ENCODE peak calls at places on chromosomes 13 and 19, in seven cellular contexts. One of them, this sample, is unnamed.

GRCh38 chr13:52842440-52842839 is 6.0 kb downstream of the PCDH8 start:
- DNase-seq in A549: no peak
- DNase-seq in lower leg skin: no peak
- DNase-seq in breast epithelium: no peak
- DNase-seq in body of pancreas: no peak
- DNase-seq in Peyer's patch: no peak
- DNase-seq in tibial nerve: no peak
- DNase-seq in this sample: no peak

GRCh38 chr13:72194531-72194930 is 327.5 kb upstream of the DACH1 start:
- DNase-seq in body of pancreas: peak; percentile 38
- DNase-seq in Peyer's patch: no peak
- DNase-seq in A549: no peak
- DNase-seq in breast epithelium: peak; percentile 54
- DNase-seq in tibial nerve: no peak
- DNase-seq in lower leg skin: no peak
- DNase-seq in this sample: no peak

GRCh38 chr13:36509369-36509768 is 77.1 kb downstream of the CCNA1 start:
- DNase-seq in breast epithelium: no peak
- DNase-seq in A549: no peak
- DNase-seq in body of pancreas: no peak
- DNase-seq in tibial nerve: no peak
- DNase-seq in Peyer's patch: no peak
- DNase-seq in lower leg skin: no peak
- DNase-seq in this sample: no peak

GRCh38 chr13:38008636-38009035 is 139.1 kb upstream of the TRPC4 start:
- DNase-seq in Peyer's patch: no peak
- DNase-seq in A549: no peak
- DNase-seq in tibial nerve: peak; percentile 23
- DNase-seq in lower leg skin: no peak
- DNase-seq in body of pancreas: peak; percentile 12
- DNase-seq in breast epithelium: no peak
- DNase-seq in this sample: no peak

GRCh38 chr13:34750078-34750703 is 191.9 kb upstream of the NBEA start:
- DNase-seq in tibial nerve: no peak
- DNase-seq in body of pancreas: peak; percentile 27
- DNase-seq in A549: no peak
- DNase-seq in lower leg skin: no peak
- DNase-seq in Peyer's patch: no peak
- DNase-seq in breast epithelium: no peak
- DNase-seq in this sample: no peak

GRCh38 chr19:9144920-9145319 is 4.7 kb downstream of the ZNF317 start:
- DNase-seq in Peyer's patch: no peak
- DNase-seq in A549: peak; percentile 31
- DNase-seq in lower leg skin: no peak
- DNase-seq in body of pancreas: no peak
- DNase-seq in breast epithelium: no peak
- DNase-seq in tibial nerve: no peak
- DNase-seq in this sample: no peak

GRCh38 chr19:10112037-10112751 is 701 bp downstream of the P2RY11 start:
- DNase-seq in Peyer's patch: peak; percentile 35
- DNase-seq in lower leg skin: no peak
- DNase-seq in tibial nerve: no peak
- DNase-seq in breast epithelium: no peak
- DNase-seq in body of pancreas: no peak
- DNase-seq in A549: peak; percentile 50
- DNase-seq in this sample: no peak

GRCh38 chr19:8641908-8642547 is 11.6 kb downstream of the NFILZ start:
- DNase-seq in lower leg skin: peak; percentile 24
- DNase-seq in body of pancreas: peak; percentile 45
- DNase-seq in A549: peak; percentile 68
- DNase-seq in tibial nerve: peak; percentile 24
- DNase-seq in breast epithelium: no peak
- DNase-seq in Peyer's patch: no peak
- DNase-seq in this sample: no peak

GRCh38 chr13:64529874-64530485 is 2700.2 kb downstream of the PCDH9 start:
- DNase-seq in A549: peak; percentile 4
- DNase-seq in lower leg skin: no peak
- DNase-seq in Peyer's patch: no peak
- DNase-seq in breast epithelium: no peak
- DNase-seq in body of pancreas: no peak
- DNase-seq in tibial nerve: no peak
- DNase-seq in this sample: peak; percentile 2

GRCh38 chr13:73635166-73635787 is 498.9 kb downstream of the KLF12 start:
- DNase-seq in A549: no peak
- DNase-seq in body of pancreas: no peak
- DNase-seq in breast epithelium: no peak
- DNase-seq in lower leg skin: no peak
- DNase-seq in tibial nerve: no peak
- DNase-seq in Peyer's patch: no peak
- DNase-seq in this sample: no peak

GRCh38 chr19:45340232-45340898 is at the start of gene KLC3:
- DNase-seq in A549: no peak
- DNase-seq in tibial nerve: no peak
- DNase-seq in body of pancreas: peak; percentile 61
- DNase-seq in lower leg skin: no peak
- DNase-seq in breast epithelium: no peak
- DNase-seq in Peyer's patch: no peak
- DNase-seq in this sample: peak; percentile 62

GRCh38 chr13:39266426-39266825 is 228.2 kb downstream of the NHLRC3 start:
- DNase-seq in breast epithelium: no peak
- DNase-seq in A549: no peak
- DNase-seq in Peyer's patch: no peak
- DNase-seq in body of pancreas: no peak
- DNase-seq in tibial nerve: no peak
- DNase-seq in lower leg skin: no peak
- DNase-seq in this sample: no peak

GRCh38 chr19:5321851-5322681 is 18.5 kb downstream of the PTPRS start:
- DNase-seq in Peyer's patch: peak; percentile 22
- DNase-seq in lower leg skin: no peak
- DNase-seq in body of pancreas: no peak
- DNase-seq in tibial nerve: no peak
- DNase-seq in breast epithelium: no peak
- DNase-seq in A549: no peak
- DNase-seq in this sample: peak; percentile 79

DNA sequence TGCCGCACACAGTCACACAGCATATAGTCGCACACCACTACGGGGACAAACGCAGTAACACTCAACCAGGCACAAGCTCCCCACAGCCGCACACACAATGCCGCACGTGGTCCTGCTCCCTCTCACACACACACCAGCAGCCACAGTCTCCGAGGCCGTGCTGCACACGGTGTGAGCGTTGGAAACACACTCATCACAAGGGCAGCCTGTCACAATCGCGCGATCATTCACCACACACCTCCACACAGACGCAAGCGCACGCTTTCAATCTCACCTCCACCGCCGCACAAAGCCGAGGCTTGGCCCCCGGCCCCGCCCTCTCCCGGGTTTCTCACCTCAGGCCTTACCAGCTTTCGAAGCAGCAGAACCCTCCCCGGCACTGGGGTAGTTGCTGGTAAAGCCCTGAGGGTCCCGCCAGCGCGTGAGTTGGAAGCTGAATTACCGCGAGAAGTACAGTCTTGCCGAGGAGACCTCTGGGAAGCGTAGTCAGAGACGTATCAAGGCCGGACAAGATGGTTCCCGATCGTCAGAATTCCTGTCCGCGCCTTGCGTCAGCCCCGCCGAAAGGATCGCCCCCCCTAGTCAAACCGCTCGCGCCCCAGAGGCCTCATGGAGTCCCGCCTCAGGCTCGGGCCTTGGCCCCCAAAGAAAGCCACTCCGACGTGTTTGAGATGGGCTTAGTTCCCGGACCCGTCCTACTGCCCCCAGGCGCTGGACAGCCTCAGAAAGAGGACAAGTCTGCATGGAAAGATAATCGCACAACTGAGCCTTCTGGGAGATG is at the start of gene ZNF566:
- DNase-seq in lower leg skin: peak; percentile 91
- DNase-seq in body of pancreas: peak; percentile 95
- DNase-seq in tibial nerve: peak; percentile 87
- DNase-seq in Peyer's patch: peak; percentile 94
- DNase-seq in breast epithelium: peak; percentile 90
- DNase-seq in A549: peak; percentile 100
- DNase-seq in this sample: peak; percentile 79
- TF ChIP-seq POLR2A in lower leg skin: no peak
- TF ChIP-seq POLR2A in body of pancreas: peak; percentile 71
- TF ChIP-seq POLR2A in tibial nerve: peak; percentile 24
- TF ChIP-seq POLR2A in Peyer's patch: peak; percentile 36
- TF ChIP-seq POLR2A in breast epithelium: peak; percentile 17
- TF ChIP-seq POLR2A in A549: peak; percentile 67
- TF ChIP-seq POLR2A in this sample: peak; percentile 69

GRCh38 chr13:113815151-113816058 is 48.5 kb downstream of the GAS6 start:
- DNase-seq in lower leg skin: no peak
- DNase-seq in breast epithelium: no peak
- DNase-seq in Peyer's patch: no peak
- DNase-seq in A549: no peak
- DNase-seq in body of pancreas: no peak
- DNase-seq in tibial nerve: peak; percentile 49
- DNase-seq in this sample: no peak
- TF ChIP-seq POLR2A in lower leg skin: no peak
- TF ChIP-seq POLR2A in breast epithelium: no peak
- TF ChIP-seq POLR2A in Peyer's patch: no peak
- TF ChIP-seq POLR2A in A549: no peak
- TF ChIP-seq POLR2A in body of pancreas: peak; percentile 9
- TF ChIP-seq POLR2A in tibial nerve: no peak
- TF ChIP-seq POLR2A in this sample: peak; percentile 84

GRCh38 chr19:15354557-15355296 is 22.4 kb upstream of the BRD4 start:
- DNase-seq in A549: no peak
- DNase-seq in breast epithelium: no peak
- DNase-seq in lower leg skin: no peak
- DNase-seq in body of pancreas: no peak
- DNase-seq in Peyer's patch: no peak
- DNase-seq in tibial nerve: no peak
- DNase-seq in this sample: no peak
- TF ChIP-seq POLR2A in A549: no peak
- TF ChIP-seq POLR2A in breast epithelium: no peak
- TF ChIP-seq POLR2A in lower leg skin: no peak
- TF ChIP-seq POLR2A in body of pancreas: no peak
- TF ChIP-seq POLR2A in Peyer's patch: no peak
- TF ChIP-seq POLR2A in tibial nerve: no peak
- TF ChIP-seq POLR2A in this sample: no peak

GRCh38 chr19:43765109-43765876 is 10.5 kb upstream of the SMG9 start:
- DNase-seq in breast epithelium: no peak
- DNase-seq in Peyer's patch: peak; percentile 80
- DNase-seq in tibial nerve: peak; percentile 21
- DNase-seq in lower leg skin: peak; percentile 71
- DNase-seq in A549: peak; percentile 95
- DNase-seq in body of pancreas: peak; percentile 58
- DNase-seq in this sample: no peak
- TF ChIP-seq POLR2A in breast epithelium: no peak
- TF ChIP-seq POLR2A in Peyer's patch: no peak
- TF ChIP-seq POLR2A in tibial nerve: no peak
- TF ChIP-seq POLR2A in lower leg skin: no peak
- TF ChIP-seq POLR2A in A549: no peak
- TF ChIP-seq POLR2A in body of pancreas: no peak
- TF ChIP-seq POLR2A in this sample: peak; percentile 70

GRCh38 chr13:32247887-32248286 is 67.3 kb downstream of the ZAR1L start:
- DNase-seq in breast epithelium: no peak
- DNase-seq in A549: no peak
- DNase-seq in body of pancreas: no peak
- DNase-seq in tibial nerve: no peak
- DNase-seq in Peyer's patch: no peak
- DNase-seq in lower leg skin: no peak
- DNase-seq in this sample: no peak

GRCh38 chr13:32245555-32245954 is 69.6 kb downstream of the ZAR1L start:
- DNase-seq in lower leg skin: no peak
- DNase-seq in body of pancreas: no peak
- DNase-seq in A549: no peak
- DNase-seq in breast epithelium: no peak
- DNase-seq in Peyer's patch: no peak
- DNase-seq in tibial nerve: no peak
- DNase-seq in this sample: no peak

GRCh38 chr13:32252812-32253440 is 62.2 kb downstream of the ZAR1L start:
- DNase-seq in A549: no peak
- DNase-seq in body of pancreas: no peak
- DNase-seq in Peyer's patch: no peak
- DNase-seq in tibial nerve: no peak
- DNase-seq in breast epithelium: no peak
- DNase-seq in lower leg skin: no peak
- DNase-seq in this sample: no peak

GRCh38 chr13:32246468-32246867 is 68.7 kb downstream of the ZAR1L start:
- DNase-seq in body of pancreas: peak; percentile 58
- DNase-seq in A549: peak; percentile 69
- DNase-seq in tibial nerve: peak; percentile 50
- DNase-seq in breast epithelium: no peak
- DNase-seq in lower leg skin: peak; percentile 32
- DNase-seq in Peyer's patch: peak; percentile 34
- DNase-seq in this sample: peak; percentile 17

DNA sequence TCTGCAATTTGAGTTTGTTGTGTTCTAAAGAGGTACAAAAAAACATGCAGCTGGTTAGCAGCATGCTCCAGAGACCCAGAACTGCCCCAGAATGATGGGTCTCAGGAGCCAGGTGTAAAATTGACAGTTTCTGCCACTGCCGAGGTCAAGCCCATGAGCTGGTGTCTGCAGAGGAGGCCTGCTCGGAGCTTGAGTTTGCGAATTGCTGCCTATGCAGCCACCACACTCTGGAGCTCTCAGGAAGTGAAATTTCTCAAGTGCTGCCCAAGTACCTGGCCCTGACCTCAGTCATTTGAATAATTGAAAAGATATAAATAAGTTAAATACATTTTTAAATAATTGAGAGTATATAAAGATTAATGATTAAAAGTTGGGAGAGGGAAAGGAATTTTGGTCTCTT is 66.4 kb downstream of the ZAR1L start:
- DNase-seq in body of pancreas: no peak
- DNase-seq in breast epithelium: no peak
- DNase-seq in tibial nerve: no peak
- DNase-seq in lower leg skin: no peak
- DNase-seq in A549: no peak
- DNase-seq in Peyer's patch: no peak
- DNase-seq in this sample: peak; percentile 25
- TF ChIP-seq POLR2A in body of pancreas: no peak
- TF ChIP-seq POLR2A in breast epithelium: no peak
- TF ChIP-seq POLR2A in tibial nerve: no peak
- TF ChIP-seq POLR2A in lower leg skin: no peak
- TF ChIP-seq POLR2A in A549: no peak
- TF ChIP-seq POLR2A in Peyer's patch: no peak
- TF ChIP-seq POLR2A in this sample: no peak

DNA sequence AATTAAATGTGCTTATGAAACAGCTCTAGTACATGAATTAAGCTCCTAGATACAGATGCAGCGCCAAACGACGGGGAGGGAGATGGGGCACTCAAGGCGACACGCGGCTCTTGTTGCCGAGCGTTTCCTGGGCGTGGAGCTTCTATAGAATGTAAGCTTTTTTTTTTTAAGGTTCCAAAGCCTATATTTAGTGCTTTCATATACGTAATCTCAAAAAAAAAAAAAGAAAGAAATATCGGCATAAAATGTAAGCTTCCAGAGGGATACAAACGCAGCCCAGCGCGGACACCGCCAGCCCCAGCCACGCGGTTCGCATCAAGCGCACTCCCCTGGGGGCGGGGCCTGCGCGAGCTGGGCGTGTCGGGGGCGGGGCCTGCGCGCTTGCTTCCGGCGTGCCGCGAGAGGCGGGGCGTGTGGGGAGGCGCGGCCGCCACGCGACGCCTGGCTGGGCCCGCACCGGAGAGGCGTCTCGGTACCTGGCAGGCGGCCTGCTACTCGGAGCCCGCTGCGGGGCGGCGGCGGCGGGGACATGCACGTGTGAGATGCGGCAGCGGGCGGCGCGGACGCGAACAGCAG is at the start of gene URI1:
- DNase-seq in tibial nerve: peak; percentile 82
- DNase-seq in lower leg skin: peak; percentile 85
- DNase-seq in A549: peak; percentile 96
- DNase-seq in Peyer's patch: peak; percentile 88
- DNase-seq in body of pancreas: peak; percentile 90
- DNase-seq in breast epithelium: peak; percentile 92
- DNase-seq in this sample: peak; percentile 84
- TF ChIP-seq POLR2A in tibial nerve: peak; percentile 21
- TF ChIP-seq POLR2A in lower leg skin: no peak
- TF ChIP-seq POLR2A in A549: peak; percentile 90
- TF ChIP-seq POLR2A in Peyer's patch: no peak
- TF ChIP-seq POLR2A in body of pancreas: peak; percentile 9
- TF ChIP-seq POLR2A in breast epithelium: no peak
- TF ChIP-seq POLR2A in this sample: peak; percentile 37

GRCh38 chr19:33176670-33177416 is 17.3 kb upstream of the LRP3 start:
- DNase-seq in A549: peak; percentile 100
- DNase-seq in lower leg skin: peak; percentile 98
- DNase-seq in breast epithelium: peak; percentile 95
- DNase-seq in body of pancreas: peak; percentile 98
- DNase-seq in tibial nerve: peak; percentile 99
- DNase-seq in Peyer's patch: peak; percentile 93
- DNase-seq in this sample: peak; percentile 96
- TF ChIP-seq POLR2A in A549: peak; percentile 100
- TF ChIP-seq POLR2A in lower leg skin: no peak
- TF ChIP-seq POLR2A in breast epithelium: peak; percentile 69
- TF ChIP-seq POLR2A in body of pancreas: peak; percentile 94
- TF ChIP-seq POLR2A in tibial nerve: peak; percentile 6
- TF ChIP-seq POLR2A in Peyer's patch: peak; percentile 68
- TF ChIP-seq POLR2A in this sample: peak; percentile 97